ENCODE peak calls at places on chromosomes 11 and 22, in five cellular contexts. One of them, this sample, is unnamed.
A peak's percentile ranks its signal among the peaks of the same experiment; 100 is the strongest.

GRCh38 chr11:133082851-133083488 is 449.3 kb downstream of the OPCML start:
- DNase-seq in neuronal stem cell: peak; percentile 74
- DNase-seq in mesendoderm: peak; percentile 74
- DNase-seq in trophoblast cell: peak; percentile 7
- DNase-seq in IMR-90: peak; percentile 17
- DNase-seq in this sample: peak; percentile 31

GRCh38 chr11:57336111-57336666 is 497 bp upstream of the SSRP1 start:
- DNase-seq in trophoblast cell: no peak
- DNase-seq in IMR-90: no peak
- DNase-seq in neuronal stem cell: no peak
- DNase-seq in mesendoderm: no peak
- DNase-seq in this sample: no peak

GRCh38 chr22:39239561-39240423 is 5.0 kb downstream of the PDGFB start:
- DNase-seq in neuronal stem cell: no peak
- DNase-seq in trophoblast cell: no peak
- DNase-seq in IMR-90: no peak
- DNase-seq in mesendoderm: no peak
- DNase-seq in this sample: no peak

GRCh38 chr11:76769071-76769560 is 14.0 kb upstream of the TSKU start:
- DNase-seq in IMR-90: peak; percentile 61
- DNase-seq in neuronal stem cell: no peak
- DNase-seq in mesendoderm: peak; percentile 94
- DNase-seq in trophoblast cell: no peak
- DNase-seq in this sample: peak; percentile 81

GRCh38 chr11:110251837-110252236 is 44.6 kb downstream of the RDX start:
- DNase-seq in IMR-90: peak; percentile 65
- DNase-seq in trophoblast cell: no peak
- DNase-seq in mesendoderm: no peak
- DNase-seq in neuronal stem cell: no peak
- DNase-seq in this sample: peak; percentile 29

GRCh38 chr22:28951969-28952521 is 68.7 kb downstream of the ZNRF3 start:
- DNase-seq in mesendoderm: peak; percentile 57
- DNase-seq in trophoblast cell: no peak
- DNase-seq in IMR-90: peak; percentile 39
- DNase-seq in neuronal stem cell: no peak
- DNase-seq in this sample: no peak

GRCh38 chr11:65435981-65436411 is 13.4 kb downstream of the NEAT1 start:
- DNase-seq in mesendoderm: no peak
- DNase-seq in neuronal stem cell: no peak
- DNase-seq in IMR-90: no peak
- DNase-seq in trophoblast cell: peak; percentile 63
- DNase-seq in this sample: no peak

GRCh38 chr11:62710001-62710345 is 2.5 kb downstream of the GNG3 start:
- DNase-seq in trophoblast cell: no peak
- DNase-seq in mesendoderm: no peak
- DNase-seq in neuronal stem cell: no peak
- DNase-seq in IMR-90: no peak
- DNase-seq in this sample: peak; percentile 65

GRCh38 chr22:29217827-29218757 is 12.4 kb downstream of the EMID1 start:
- DNase-seq in trophoblast cell: no peak
- DNase-seq in mesendoderm: peak; percentile 38
- DNase-seq in IMR-90: no peak
- DNase-seq in neuronal stem cell: no peak
- DNase-seq in this sample: no peak

GRCh38 chr11:75189911-75190310 is 39.0 kb downstream of the SLCO2B1 start:
- DNase-seq in mesendoderm: no peak
- DNase-seq in IMR-90: no peak
- DNase-seq in neuronal stem cell: no peak
- DNase-seq in trophoblast cell: no peak
- DNase-seq in this sample: no peak

GRCh38 chr11:47992959-47993820 is 12.8 kb downstream of the PTPRJ start:
- DNase-seq in neuronal stem cell: no peak
- DNase-seq in IMR-90: peak; percentile 89
- DNase-seq in mesendoderm: peak; percentile 83
- DNase-seq in trophoblast cell: peak; percentile 21
- DNase-seq in this sample: peak; percentile 91

GRCh38 chr11:10322830-10323792 is 18.2 kb downstream of the ADM start:
- DNase-seq in neuronal stem cell: no peak
- DNase-seq in IMR-90: peak; percentile 93
- DNase-seq in trophoblast cell: peak; percentile 80
- DNase-seq in mesendoderm: peak; percentile 81
- DNase-seq in this sample: peak; percentile 95

GRCh38 chr11:10605941-10606381 is 37.5 kb upstream of the LYVE1 start:
- DNase-seq in trophoblast cell: no peak
- DNase-seq in neuronal stem cell: no peak
- DNase-seq in mesendoderm: peak; percentile 90
- DNase-seq in IMR-90: peak; percentile 87
- DNase-seq in this sample: peak; percentile 82

GRCh38 chr22:23149743-23150238 is 4.5 kb downstream of the RAB36 start:
- DNase-seq in trophoblast cell: no peak
- DNase-seq in neuronal stem cell: no peak
- DNase-seq in IMR-90: no peak
- DNase-seq in mesendoderm: no peak
- DNase-seq in this sample: no peak

GRCh38 chr11:46633291-46634217 is 16.2 kb downstream of the ATG13 start:
- DNase-seq in trophoblast cell: no peak
- DNase-seq in IMR-90: no peak
- DNase-seq in mesendoderm: no peak
- DNase-seq in neuronal stem cell: no peak
- DNase-seq in this sample: no peak

GRCh38 chr11:122822241-122822640 is 16.1 kb upstream of the CRTAM start:
- DNase-seq in mesendoderm: no peak
- DNase-seq in trophoblast cell: no peak
- DNase-seq in IMR-90: no peak
- DNase-seq in neuronal stem cell: no peak
- DNase-seq in this sample: no peak

GRCh38 chr11:115439385-115439784 is 64.8 kb downstream of the CADM1 start:
- DNase-seq in mesendoderm: peak; percentile 47
- DNase-seq in neuronal stem cell: no peak
- DNase-seq in IMR-90: peak; percentile 79
- DNase-seq in trophoblast cell: no peak
- DNase-seq in this sample: peak; percentile 54

GRCh38 chr11:76839326-76839725 is 21.4 kb upstream of the ACER3 start:
- DNase-seq in neuronal stem cell: no peak
- DNase-seq in mesendoderm: no peak
- DNase-seq in IMR-90: no peak
- DNase-seq in trophoblast cell: no peak
- DNase-seq in this sample: no peak

GRCh38 chr11:9755561-9755960 is 91.7 kb downstream of the SWAP70 start:
- DNase-seq in neuronal stem cell: no peak
- DNase-seq in mesendoderm: no peak
- DNase-seq in trophoblast cell: no peak
- DNase-seq in IMR-90: peak; percentile 89
- DNase-seq in this sample: peak; percentile 89

GRCh38 chr11:133081730-133082452 is 450.4 kb downstream of the OPCML start:
- DNase-seq in IMR-90: no peak
- DNase-seq in mesendoderm: peak; percentile 25
- DNase-seq in neuronal stem cell: no peak
- DNase-seq in trophoblast cell: no peak
- DNase-seq in this sample: no peak

GRCh38 chr11:100808904-100809491 is 121.9 kb downstream of the ARHGAP42 start:
- DNase-seq in mesendoderm: peak; percentile 97
- DNase-seq in neuronal stem cell: no peak
- DNase-seq in trophoblast cell: no peak
- DNase-seq in IMR-90: peak; percentile 76
- DNase-seq in this sample: peak; percentile 82

GRCh38 chr22:32904044-32904443 is 102.5 kb downstream of the TIMP3 start:
- DNase-seq in trophoblast cell: peak; percentile 50
- DNase-seq in mesendoderm: peak; percentile 76
- DNase-seq in neuronal stem cell: peak; percentile 38
- DNase-seq in IMR-90: peak; percentile 35
- DNase-seq in this sample: peak; percentile 54

GRCh38 chr11:134452026-134452848 is 40.2 kb upstream of the B3GAT1 start:
- DNase-seq in IMR-90: no peak
- DNase-seq in mesendoderm: no peak
- DNase-seq in neuronal stem cell: no peak
- DNase-seq in trophoblast cell: no peak
- DNase-seq in this sample: no peak

GRCh38 chr11:60370811-60371297 is 7.5 kb upstream of the MS4A7 start:
- DNase-seq in mesendoderm: no peak
- DNase-seq in trophoblast cell: no peak
- DNase-seq in neuronal stem cell: no peak
- DNase-seq in IMR-90: no peak
- DNase-seq in this sample: peak; percentile 69

GRCh38 chr11:74366576-74366975 is 31.7 kb downstream of the PGM2L1 start:
- DNase-seq in IMR-90: peak; percentile 76
- DNase-seq in neuronal stem cell: peak; percentile 11
- DNase-seq in mesendoderm: peak; percentile 83
- DNase-seq in trophoblast cell: no peak
- DNase-seq in this sample: peak; percentile 47

GRCh38 chr11:128422576-128423370 is 164.6 kb downstream of the ETS1 start:
- DNase-seq in IMR-90: no peak
- DNase-seq in neuronal stem cell: no peak
- DNase-seq in mesendoderm: peak; percentile 37
- DNase-seq in trophoblast cell: no peak
- DNase-seq in this sample: no peak

GRCh38 chr11:102767800-102768199 is 12.6 kb downstream of the MMP10 start:
- DNase-seq in mesendoderm: no peak
- DNase-seq in neuronal stem cell: no peak
- DNase-seq in trophoblast cell: peak; percentile 26
- DNase-seq in IMR-90: no peak
- DNase-seq in this sample: no peak

GRCh38 chr11:1568451-1568911 is 3.6 kb downstream of the DUSP8 start:
- DNase-seq in trophoblast cell: no peak
- DNase-seq in mesendoderm: peak; percentile 96
- DNase-seq in IMR-90: no peak
- DNase-seq in neuronal stem cell: no peak
- DNase-seq in this sample: no peak

DNA sequence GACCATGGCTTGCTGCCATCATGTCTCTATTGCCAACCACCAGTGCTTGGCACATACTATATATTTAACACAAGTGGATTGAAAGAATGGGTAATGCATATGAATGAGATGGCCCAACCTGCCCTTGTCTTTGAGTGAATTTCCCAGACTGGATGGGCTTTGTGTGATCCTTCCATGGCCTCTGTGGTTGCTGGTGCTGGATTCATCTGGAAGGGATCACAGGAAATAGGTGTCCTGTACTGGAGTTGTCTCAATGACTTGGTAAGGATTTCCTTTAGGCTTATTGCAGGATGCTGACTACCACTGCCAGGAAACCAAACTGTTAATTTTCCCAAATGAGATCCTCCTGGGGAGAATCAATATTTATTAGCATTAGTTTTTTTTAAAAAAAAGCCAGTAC is 328.6 kb downstream of the TMEM135 start:
- DNase-seq in trophoblast cell: no peak
- DNase-seq in mesendoderm: no peak
- DNase-seq in IMR-90: no peak
- DNase-seq in neuronal stem cell: no peak
- DNase-seq in this sample: no peak
- H3K23ac ChIP-seq in trophoblast cell: no peak overlapping the region
- H3K23ac ChIP-seq in mesendoderm: no peak overlapping the region
- H3K23ac ChIP-seq in IMR-90: no peak overlapping the region
- H3K23ac ChIP-seq in neuronal stem cell: no peak overlapping the region
- H3K23ac ChIP-seq in this sample: no peak overlapping the region

DNA sequence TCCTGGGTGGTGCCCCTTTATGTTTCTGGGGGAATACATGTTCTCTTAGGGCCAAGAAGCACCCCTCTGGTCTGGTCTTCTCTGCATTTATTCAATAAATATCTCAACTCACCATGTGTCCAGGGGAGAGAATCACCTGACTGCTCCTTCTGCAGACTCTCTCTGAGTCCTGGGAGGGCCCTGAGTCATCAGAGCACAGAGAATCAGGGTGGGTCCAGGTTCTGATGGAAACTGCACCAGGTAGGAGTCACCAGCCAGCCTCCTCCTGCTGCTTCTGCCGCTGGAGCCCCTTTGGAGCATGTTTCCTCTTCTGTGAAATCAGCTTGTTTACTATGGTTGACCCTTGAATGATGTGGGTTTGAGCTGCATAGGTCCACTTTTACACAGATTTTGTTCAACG is 107.7 kb upstream of the PLET1 start:
- DNase-seq in trophoblast cell: no peak
- DNase-seq in IMR-90: no peak
- DNase-seq in mesendoderm: no peak
- DNase-seq in neuronal stem cell: no peak
- DNase-seq in this sample: no peak
- H3K23ac ChIP-seq in trophoblast cell: no peak overlapping the region
- H3K23ac ChIP-seq in IMR-90: peak overlapping the region; percentile 1
- H3K23ac ChIP-seq in mesendoderm: no peak overlapping the region
- H3K23ac ChIP-seq in neuronal stem cell: no peak overlapping the region
- H3K23ac ChIP-seq in this sample: no peak overlapping the region

GRCh38 chr11:93922830-93923229 is 72.4 kb upstream of the VSTM5 start:
- DNase-seq in trophoblast cell: no peak
- DNase-seq in neuronal stem cell: no peak
- DNase-seq in mesendoderm: no peak
- DNase-seq in IMR-90: no peak
- DNase-seq in this sample: no peak

GRCh38 chr11:93921695-93922468 is 71.5 kb upstream of the VSTM5 start:
- DNase-seq in IMR-90: peak; percentile 72
- DNase-seq in mesendoderm: peak; percentile 92
- DNase-seq in neuronal stem cell: peak; percentile 54
- DNase-seq in trophoblast cell: peak; percentile 57
- DNase-seq in this sample: peak; percentile 68

DNA sequence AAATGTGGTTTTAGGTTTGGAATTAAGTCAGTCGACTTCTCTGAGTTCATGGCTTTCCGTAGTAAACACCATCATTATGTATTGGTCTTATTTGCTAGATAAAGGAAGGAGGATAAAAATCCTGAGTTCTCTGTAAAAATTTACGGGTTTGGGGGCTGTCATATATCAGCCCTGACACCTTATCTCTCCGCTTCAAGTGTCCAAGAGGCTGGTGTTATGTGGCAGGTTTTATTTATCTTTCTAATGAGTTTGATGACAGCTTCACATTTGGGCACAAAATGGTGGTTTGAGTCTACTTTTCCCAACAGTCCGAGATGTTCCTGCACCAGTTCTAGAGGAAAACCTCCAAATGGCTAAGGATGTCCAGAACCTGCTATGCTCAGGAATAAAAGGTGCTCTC is 67.3 kb upstream of the VSTM5 start:
- DNase-seq in IMR-90: no peak
- DNase-seq in trophoblast cell: no peak
- DNase-seq in mesendoderm: no peak
- DNase-seq in neuronal stem cell: no peak
- DNase-seq in this sample: no peak
- H3K23ac ChIP-seq in IMR-90: no peak overlapping the region
- H3K23ac ChIP-seq in trophoblast cell: no peak overlapping the region
- H3K23ac ChIP-seq in mesendoderm: no peak overlapping the region
- H3K23ac ChIP-seq in neuronal stem cell: no peak overlapping the region
- H3K23ac ChIP-seq in this sample: no peak overlapping the region

DNA sequence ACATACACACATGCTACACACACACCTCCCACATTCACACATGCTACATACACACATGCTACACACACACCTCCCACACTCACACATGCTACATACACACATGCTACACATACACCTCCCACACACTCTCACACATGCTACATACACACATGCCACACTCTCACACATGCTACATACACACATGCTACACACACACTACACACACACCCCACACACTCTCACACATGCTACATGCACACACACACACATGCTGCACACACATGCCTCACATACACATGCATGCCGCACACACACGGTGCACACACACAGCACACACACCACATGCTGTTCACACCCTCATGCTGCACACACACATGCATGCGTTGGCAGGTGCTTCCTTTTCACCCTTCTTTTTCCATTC is 495.4 kb downstream of the NTM start:
- DNase-seq in mesendoderm: no peak
- DNase-seq in neuronal stem cell: no peak
- DNase-seq in trophoblast cell: no peak
- DNase-seq in IMR-90: no peak
- DNase-seq in this sample: no peak
- H3K23ac ChIP-seq in mesendoderm: no peak overlapping the region
- H3K23ac ChIP-seq in neuronal stem cell: peak overlapping the region; percentile 13
- H3K23ac ChIP-seq in trophoblast cell: peak overlapping the region; percentile 1
- H3K23ac ChIP-seq in IMR-90: no peak overlapping the region
- H3K23ac ChIP-seq in this sample: no peak overlapping the region

This sample was measured in mesenchymal stem cell.